ENCODE peak calls at places on chromosomes 5 and 9, in five cellular contexts. J, Z, W, B and C are unnamed samples.

GRCh38 chr9:85900504-85901201 is 40.3 kb upstream of the NAA35 start:
- DNase-seq in J (peak), Z (no peak), W (peak), B (no peak), C (peak)

GRCh38 chr9:88775037-88775471 is 216.2 kb upstream of the S1PR3 start:
- DNase-seq in J (no peak), Z (no peak), W (peak), B (no peak), C (peak)

GRCh38 chr9:107605041-107605440 is 115.5 kb upstream of the KLF4 start:
- DNase-seq in J (no peak), Z (no peak), W (no peak), B (no peak), C (no peak)

GRCh38 chr5:150645070-150645700 is 4.7 kb downstream of the SYNPO start:
- DNase-seq in J (no peak), Z (no peak), W (no peak), B (no peak), C (no peak)

GRCh38 chr5:111278824-111279504 is 54.8 kb downstream of the CAMK4 start:
- DNase-seq in J (peak), Z (peak), W (peak), B (peak), C (peak)

GRCh38 chr5:90558344-90559192 is at the start of gene ADGRV1:
- DNase-seq in J (peak), Z (peak), W (no peak), B (no peak), C (peak)

GRCh38 chr5:44695259-44695658 is 113.5 kb upstream of the MRPS30 start:
- DNase-seq in J (no peak), Z (no peak), W (no peak), B (no peak), C (no peak)

GRCh38 chr5:77960863-77961396 is 184.8 kb upstream of the TBCA start:
- DNase-seq in J (no peak), Z (no peak), W (no peak), B (no peak), C (no peak)

GRCh38 chr5:168482361-168482760 is 3.9 kb upstream of the RARS1 start:
- DNase-seq in J (no peak), Z (no peak), W (no peak), B (no peak), C (no peak)

GRCh38 chr5:146731909-146732659 is 146.5 kb downstream of the PPP2R2B start:
- DNase-seq in J (peak), Z (no peak), W (no peak), B (no peak), C (peak)

GRCh38 chr9:123127512-123128075 is 94.1 kb downstream of the GPR21 start:
- DNase-seq in J (no peak), Z (no peak), W (no peak), B (no peak), C (no peak)

GRCh38 chr5:177133845-177134652 is 476 bp downstream of the NSD1 start:
- DNase-seq in J (peak), Z (no peak), W (peak), B (no peak), C (peak)

GRCh38 chr5:91266184-91266705 is 116.9 kb downstream of the ARRDC3 start:
- DNase-seq in J (peak), Z (no peak), W (peak), B (no peak), C (peak)

GRCh38 chr9:18072967-18073366 is 401.0 kb upstream of the ADAMTSL1 start:
- DNase-seq in J (no peak), Z (no peak), W (no peak), B (no peak), C (no peak)

GRCh38 chr9:126756238-126756637 is 48.6 kb upstream of the ZBTB43 start:
- DNase-seq in J (no peak), Z (no peak), W (no peak), B (no peak), C (no peak)

GRCh38 chr5:160020969-160021368 is 12.0 kb downstream of the TTC1 start:
- DNase-seq in J (no peak), Z (no peak), W (no peak), B (no peak), C (peak)

GRCh38 chr9:120917285-120917684 is 9.3 kb downstream of the TRAF1 start:
- DNase-seq in J (no peak), Z (no peak), W (no peak), B (no peak), C (no peak)

GRCh38 chr5:83388608-83389007 is 82.9 kb upstream of the VCAN start:
- DNase-seq in J (no peak), Z (no peak), W (no peak), B (no peak), C (no peak)

GRCh38 chr5:43616535-43616934 is 13.6 kb downstream of the NNT start:
- DNase-seq in J (no peak), Z (no peak), W (no peak), B (no peak), C (no peak)

GRCh38 chr9:123349691-123350480 is 6.1 kb upstream of the CRB2 start:
- DNase-seq in J (peak), Z (peak), W (peak), B (no peak), C (peak)

GRCh38 chr9:86116425-86116824 is 17.1 kb upstream of the GOLM1 start:
- DNase-seq in J (no peak), Z (no peak), W (no peak), B (no peak), C (no peak)

GRCh38 chr5:108905818-108906217 is 158.1 kb downstream of the FER start:
- DNase-seq in J (no peak), Z (no peak), W (no peak), B (no peak), C (no peak)

GRCh38 chr9:93086445-93087224 is 9.4 kb upstream of the CARD19 start:
- DNase-seq in J (no peak), Z (no peak), W (no peak), B (no peak), C (no peak)

GRCh38 chr5:172773481-172774469 is 2.8 kb upstream of the DUSP1 start:
- DNase-seq in J (no peak), Z (no peak), W (peak), B (no peak), C (no peak)

GRCh38 chr9:36204906-36205547 is 14.3 kb downstream of the CLTA start:
- DNase-seq in J (peak), Z (no peak), W (no peak), B (no peak), C (peak)

GRCh38 chr5:148909766-148910165 is 83.4 kb downstream of the ADRB2 start:
- DNase-seq in J (no peak), Z (no peak), W (no peak), B (no peak), C (peak)

GRCh38 chr9:71725590-71726338 is 42.5 kb downstream of the CEMIP2 start:
- DNase-seq in J (peak), Z (peak), W (no peak), B (no peak), C (peak)

GRCh38 chr9:36872641-36873040 is 161.4 kb downstream of the PAX5 start:
- DNase-seq in J (no peak), Z (no peak), W (no peak), B (no peak), C (no peak)

GRCh38 chr5:14164764-14165163 is 21.6 kb downstream of the TRIO start:
- DNase-seq in J (no peak), Z (no peak), W (no peak), B (no peak), C (no peak)

GRCh38 chr5:116626272-116626723 is 51.7 kb upstream of the SEMA6A start:
- DNase-seq in J (no peak), Z (no peak), W (peak), B (no peak), C (peak)

GRCh38 chr9:110923601-110924000 is 114.7 kb downstream of the LPAR1 start:
- DNase-seq in J (no peak), Z (no peak), W (no peak), B (no peak), C (no peak)

GRCh38 chr5:151063590-151063989 is 17.2 kb downstream of the TNIP1 start:
- DNase-seq in J (no peak), Z (no peak), W (no peak), B (no peak), C (no peak)

GRCh38 chr9:33227741-33228140 is 12.2 kb upstream of the SPINK4 start:
- DNase-seq in J (no peak), Z (no peak), W (no peak), B (no peak), C (no peak)

GRCh38 chr9:8871796-8872470 is 1072.4 kb upstream of the DMAC1 start:
- DNase-seq in J (no peak), Z (no peak), W (no peak), B (no peak), C (no peak)

GRCh38 chr5:139814191-139814601 is 18.6 kb downstream of the PSD2 start:
- DNase-seq in J (no peak), Z (no peak), W (no peak), B (no peak), C (no peak)

DNA sequence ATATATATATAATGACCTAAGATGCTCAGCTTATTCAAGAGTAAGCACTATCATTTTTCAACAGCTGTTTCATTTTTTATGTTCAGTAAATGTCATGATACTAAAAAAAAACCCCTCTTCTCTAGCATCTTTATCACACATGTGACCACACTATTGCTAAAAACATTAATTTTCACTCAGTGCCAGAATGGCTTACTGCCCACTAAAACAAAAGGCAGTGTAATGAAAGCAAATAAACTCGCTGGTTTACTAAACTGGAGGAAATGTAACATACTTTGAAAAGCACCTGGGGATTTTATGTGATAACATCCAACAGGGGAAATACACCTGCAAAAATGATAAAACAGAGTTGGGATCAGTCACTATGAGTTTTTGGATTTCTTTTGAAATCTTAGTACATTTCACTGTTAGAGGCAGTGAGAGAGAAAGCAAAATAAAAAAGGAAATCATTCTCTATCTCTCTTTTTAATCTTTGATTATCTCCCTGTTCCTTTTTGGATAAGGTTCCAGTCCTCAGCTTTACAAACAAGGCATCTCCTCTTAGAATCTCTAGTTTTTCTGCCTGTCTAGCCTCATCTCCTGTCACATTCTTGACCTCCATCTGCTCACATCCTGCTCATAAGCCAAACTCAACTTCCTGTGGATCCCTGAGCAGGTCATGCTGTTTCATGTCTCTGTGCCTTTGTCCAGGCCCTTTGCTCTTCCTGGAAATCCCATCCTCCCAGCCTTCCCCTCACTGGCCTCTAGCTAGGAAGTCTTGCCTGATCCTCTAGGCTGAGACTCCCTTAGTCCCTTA is 338.0 kb downstream of the MAN2A1 start:
- DNase-seq in J (no peak), Z (no peak), W (no peak), B (no peak), C (no peak)
- TF ChIP-seq MYC in J (no peak), Z (no peak), W (no peak), B (no peak), C (no peak)

GRCh38 chr5:158951461-158951860 is 148.3 kb downstream of the EBF1 start:
- DNase-seq in J (no peak), Z (no peak), W (no peak), B (no peak), C (no peak)

GRCh38 chr5:158955636-158956035 is 144.1 kb downstream of the EBF1 start:
- DNase-seq in J (no peak), Z (no peak), W (no peak), B (no peak), C (no peak)

GRCh38 chr5:158952951-158953350 is 146.8 kb downstream of the EBF1 start:
- DNase-seq in J (no peak), Z (no peak), W (no peak), B (no peak), C (no peak)

GRCh38 chr5:158951951-158952545 is 147.7 kb downstream of the EBF1 start:
- DNase-seq in J (no peak), Z (no peak), W (no peak), B (no peak), C (no peak)

GRCh38 chr5:158953929-158954534 is 145.7 kb downstream of the EBF1 start:
- DNase-seq in J (no peak), Z (no peak), W (peak), B (peak), C (no peak)
- TF ChIP-seq MYC in J (no peak), Z (no peak), W (peak), B (no peak), C (no peak)

GRCh38 chr5:36602711-36603321 is 3.6 kb upstream of the SLC1A3 start:
- DNase-seq in J (no peak), Z (no peak), W (peak), B (no peak), C (no peak)
- TF ChIP-seq MYC in J (no peak), Z (no peak), W (no peak), B (no peak), C (no peak)

DNA sequence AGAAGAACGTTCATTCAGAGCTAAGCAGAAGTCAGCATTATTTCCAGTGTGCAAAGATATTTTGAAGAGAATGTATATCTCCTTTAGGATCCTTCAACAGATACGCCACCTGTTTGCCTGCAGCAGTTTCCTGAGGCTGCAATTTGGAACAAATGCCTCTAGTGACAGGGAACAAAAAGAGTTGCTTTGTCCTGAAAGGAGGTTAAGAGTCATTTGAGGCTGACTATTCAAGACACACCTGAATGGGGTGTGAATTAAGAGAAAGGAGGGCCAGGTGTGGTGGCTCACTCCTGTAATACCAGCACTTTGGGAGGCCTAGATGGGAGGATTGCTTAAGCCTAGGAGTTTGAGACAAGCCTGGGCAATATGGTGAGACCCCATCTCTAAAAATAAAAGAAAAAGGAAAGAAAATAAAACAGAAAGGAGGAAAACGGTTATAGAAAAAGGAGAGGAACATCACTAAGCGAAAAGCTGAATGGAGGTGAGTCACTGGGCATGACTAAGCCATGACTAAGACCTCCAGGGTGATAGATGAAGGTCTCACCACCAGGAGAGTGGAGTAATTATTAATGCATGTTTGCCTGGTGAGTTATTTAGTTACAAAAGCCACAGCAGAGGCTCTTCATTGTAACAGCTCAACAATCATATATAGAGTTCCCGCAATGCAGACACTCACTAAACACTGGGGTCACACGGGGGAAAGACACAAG is 255.2 kb upstream of the TNC start:
- DNase-seq in J (peak), Z (peak), W (peak), B (peak), C (no peak)
- TF ChIP-seq MYC in J (no peak), Z (no peak), W (no peak), B (no peak), C (no peak)

GRCh38 chr9:94642526-94642925 is 3.2 kb upstream of the FBP1 start:
- DNase-seq in J (no peak), Z (no peak), W (peak), B (no peak), C (no peak)

GRCh38 chr9:94643176-94643575 is 3.9 kb upstream of the FBP1 start:
- DNase-seq in J (no peak), Z (no peak), W (peak), B (no peak), C (no peak)

GRCh38 chr9:94639996-94640376 is 668 bp upstream of the FBP1 start:
- DNase-seq in J (no peak), Z (no peak), W (no peak), B (no peak), C (no peak)

GRCh38 chr9:94639045-94639995 is at the start of gene FBP1:
- DNase-seq in J (no peak), Z (no peak), W (peak), B (no peak), C (peak)

GRCh38 chr9:94638335-94639044 is 828 bp downstream of the FBP1 start:
- DNase-seq in J (no peak), Z (no peak), W (peak), B (no peak), C (no peak)
- TF ChIP-seq MYC in J (no peak), Z (no peak), W (no peak), B (no peak), C (no peak)

GRCh38 chr5:88660947-88661869 is 221.8 kb downstream of the MEF2C start:
- DNase-seq in J (peak), Z (no peak), W (peak), B (no peak), C (peak)
- TF ChIP-seq MYC in J (no peak), Z (no peak), W (peak), B (no peak), C (no peak)

GRCh38 chr5:55994998-55995914 is 493 bp upstream of the IL6ST start:
- DNase-seq in J (peak), Z (peak), W (peak), B (peak), C (peak)

GRCh38 chr5:55993628-55994501 is 898 bp downstream of the IL6ST start:
- DNase-seq in J (no peak), Z (no peak), W (peak), B (no peak), C (peak)

GRCh38 chr5:55993013-55993412 is 1.8 kb downstream of the IL6ST start:
- DNase-seq in J (no peak), Z (no peak), W (peak), B (no peak), C (peak)

GRCh38 chr5:55991768-55992486 is 2.8 kb downstream of the IL6ST start:
- DNase-seq in J (no peak), Z (peak), W (peak), B (no peak), C (peak)

GRCh38 chr5:55994502-55994997 is at the start of gene IL6ST:
- DNase-seq in J (peak), Z (peak), W (no peak), B (no peak), C (peak)
- TF ChIP-seq MYC in J (no peak), Z (no peak), W (no peak), B (no peak), C (no peak)

DNA sequence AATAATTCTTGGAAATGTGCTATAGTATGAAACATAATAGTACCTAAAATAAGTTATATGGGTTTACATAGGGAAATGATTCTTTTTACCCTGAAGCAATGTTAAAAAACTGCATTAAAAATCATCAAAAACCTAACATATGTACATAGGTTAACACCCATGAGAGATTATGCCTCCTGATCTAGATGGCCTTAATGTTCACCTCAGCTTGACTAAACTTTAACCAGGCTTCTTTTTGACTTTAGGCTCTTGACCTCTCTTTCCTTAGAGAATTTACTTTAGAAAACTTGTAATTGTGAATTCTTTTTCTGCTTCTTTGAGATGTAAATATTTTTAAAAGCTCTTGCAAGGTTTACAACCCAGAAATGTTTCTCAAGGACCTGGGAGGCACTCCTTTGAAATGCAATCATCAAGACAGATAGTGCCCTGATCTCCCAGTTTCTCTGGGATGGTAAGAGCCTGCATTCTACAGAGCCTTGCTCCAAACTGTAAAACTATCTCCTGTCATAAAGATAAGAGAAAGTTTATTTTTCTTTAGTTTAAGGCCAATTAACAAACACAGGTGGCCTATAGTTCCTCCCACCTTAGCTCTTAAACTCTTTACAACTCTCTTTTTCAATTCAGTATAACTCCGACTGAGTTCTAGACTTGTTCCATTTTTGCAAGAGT is 1231.0 kb upstream of the NUDT12 start:
- DNase-seq in J (no peak), Z (no peak), W (no peak), B (no peak), C (no peak)
- TF ChIP-seq MYC in J (no peak), Z (no peak), W (no peak), B (no peak), C (no peak)

DNA sequence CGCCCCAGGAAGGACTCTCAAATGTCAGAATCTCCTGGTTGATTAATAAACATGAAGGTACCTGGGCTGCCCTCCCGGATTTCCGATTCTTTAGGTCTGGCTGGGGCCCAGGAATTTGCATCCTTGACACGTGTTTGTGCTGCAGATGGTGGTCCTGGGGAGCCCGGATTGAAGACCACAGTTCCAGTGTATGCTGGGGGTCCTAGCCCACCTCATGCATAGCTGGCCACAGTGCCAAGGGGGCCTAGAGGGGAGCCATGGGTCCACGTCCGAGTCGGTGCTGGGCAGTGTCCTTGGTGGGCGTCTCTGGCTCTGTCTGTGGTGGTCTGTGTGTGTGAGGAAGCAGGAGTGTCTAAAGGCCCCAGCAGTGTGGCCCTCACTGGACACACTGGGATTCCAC is 3.2 kb downstream of the NCS1 start:
- DNase-seq in J (no peak), Z (no peak), W (no peak), B (no peak), C (no peak)
- TF ChIP-seq MYC in J (no peak), Z (no peak), W (no peak), B (no peak), C (no peak)